ENCODE peak calls at places on chromosome X, in six cellular contexts. M is heart left ventricle; L is activated T-helper 1 cell treated with anti-CD3 and anti-CD28 coated beads, Interleukin-2, amount 50 U/mL, for 16 hours; N is mesothelial cell of epicardium; X is epithelial cell of esophagus; B is activated CD4-positive, alpha-beta memory T cell treated with anti-CD3 and anti-CD28 coated beads, Interleukin-2, amount 10 ng/mL, durations not matched to agents 7 days and 5 days. P is an unnamed sample.
A peak's percentile ranks its signal among the peaks of the same experiment; 100 is the strongest.

GRCh38 chrX:19852014-19853005 is 35.1 kb downstream of the SH3KBP1 start:
- DNase-seq in M (peak; percentile 60), L (no peak), N (no peak), X (peak; percentile 20), B (no peak), P (peak; percentile 28)

GRCh38 chrX:104211187-104211586 is 43.5 kb downstream of the ESX1 start:
- DNase-seq in M (no peak), L (no peak), N (no peak), X (no peak), B (no peak), P (no peak)

GRCh38 chrX:19034025-19034424 is 50.1 kb upstream of the PHKA2 start:
- DNase-seq in M (no peak), L (no peak), N (no peak), X (peak; percentile 35), B (no peak), P (no peak)

GRCh38 chrX:155896512-155896911 is 15.4 kb downstream of the VAMP7 start:
- DNase-seq in M (no peak), L (no peak), N (no peak), X (no peak), B (no peak), P (no peak)

GRCh38 chrX:149513713-149514427 is 8.8 kb upstream of the IDS start:
- DNase-seq in M (no peak), L (no peak), N (no peak), X (no peak), B (no peak), P (no peak)

GRCh38 chrX:32185160-32185559 is 1026.2 kb downstream of the DMD start:
- DNase-seq in M (no peak), L (no peak), N (no peak), X (peak; percentile 29), B (no peak), P (no peak)

GRCh38 chrX:132045456-132045855 is 22.4 kb downstream of the STK26 start:
- DNase-seq in M (no peak), L (no peak), N (no peak), X (no peak), B (no peak), P (no peak)

GRCh38 chrX:109856974-109857373 is 123.9 kb upstream of the ACSL4 start:
- DNase-seq in M (no peak), L (no peak), N (no peak), X (peak; percentile 26), B (no peak), P (no peak)

GRCh38 chrX:2449135-2449886 is 51.5 kb downstream of the DHRSX start:
- DNase-seq in M (no peak), L (no peak), N (no peak), X (no peak), B (no peak), P (no peak)

GRCh38 chrX:148722966-148723365 is 222.5 kb downstream of the AFF2 start:
- DNase-seq in M (no peak), L (no peak), N (no peak), X (no peak), B (no peak), P (no peak)

GRCh38 chrX:119292445-119292844 is 56.4 kb downstream of the PGRMC1 start:
- DNase-seq in M (no peak), L (no peak), N (no peak), X (peak; percentile 16), B (no peak), P (no peak)

GRCh38 chrX:11944486-11944885 is 186.4 kb downstream of the MSL3 start:
- DNase-seq in M (no peak), L (no peak), N (no peak), X (peak; percentile 38), B (no peak), P (peak; percentile 30)

GRCh38 chrX:133985164-133986007 is at the start of gene GPC3:
- DNase-seq in M (peak; percentile 51), L (peak; percentile 10), N (peak; percentile 67), X (peak; percentile 45), B (peak; percentile 22), P (peak; percentile 70)

GRCh38 chrX:131792789-131793462 is 230.2 kb upstream of the STK26 start:
- DNase-seq in M (no peak), L (peak; percentile 75), N (no peak), X (no peak), B (no peak), P (no peak)

GRCh38 chrX:9604111-9604907 is 139.5 kb downstream of the TBL1X start:
- DNase-seq in M (peak; percentile 72), L (no peak), N (no peak), X (no peak), B (no peak), P (peak; percentile 74)

P was measured in right cardiac atrium.